ENCODE peak calls at places on chromosomes 4 and X, in seven cellular contexts. B is AG04450, E is heart left ventricle, O is Panc1, J is colonic mucosa, N is osteocyte, F is Peyer's patch. S is an unnamed sample.
A peak's percentile ranks its signal among the peaks of the same experiment; 100 is the strongest.

GRCh38 chr4:76744253-76744921 is 153.6 kb downstream of the SOWAHB start:
- DNase-seq in B (no peak), E (no peak), O (no peak), J (no peak), N (no peak), F (no peak), S (no peak)

GRCh38 chr4:38765391-38765790 is 17.4 kb downstream of the TLR10 start:
- DNase-seq in B (peak; percentile 29), E (no peak), O (no peak), J (no peak), N (no peak), F (no peak), S (no peak)

GRCh38 chr4:10182446-10183424 is 66.1 kb upstream of the WDR1 start:
- DNase-seq in B (no peak), E (no peak), O (no peak), J (no peak), N (no peak), F (no peak), S (no peak)

GRCh38 chr4:3703677-3704521 is 62.3 kb upstream of the ADRA2C start:
- DNase-seq in B (no peak), E (no peak), O (no peak), J (no peak), N (no peak), F (no peak), S (no peak)

GRCh38 chrX:21479695-21480280 is 105.6 kb downstream of the CNKSR2 start:
- DNase-seq in B (peak; percentile 11), E (no peak), O (peak; percentile 12), J (no peak), N (no peak), F (no peak), S (peak; percentile 16)

GRCh38 chr4:112416464-112416863 is 99.5 kb downstream of the NEUROG2 start:
- DNase-seq in B (no peak), E (no peak), O (no peak), J (no peak), N (no peak), F (no peak), S (no peak)

GRCh38 chr4:76738081-76738931 is 159.6 kb downstream of the SOWAHB start:
- DNase-seq in B (peak; percentile 87), E (no peak), O (no peak), J (no peak), N (no peak), F (no peak), S (peak; percentile 41)

GRCh38 chr4:120692964-120693363 is 229.6 kb downstream of the PRDM5 start:
- DNase-seq in B (peak; percentile 66), E (no peak), O (peak; percentile 50), J (peak; percentile 46), N (no peak), F (peak; percentile 51), S (no peak)

GRCh38 chr4:159178147-159178541 is 75.3 kb downstream of the RAPGEF2 start:
- DNase-seq in B (no peak), E (no peak), O (no peak), J (no peak), N (no peak), F (no peak), S (no peak)

GRCh38 chrX:150564838-150565237 is 3.6 kb upstream of the MTM1 start:
- DNase-seq in B (no peak), E (no peak), O (no peak), J (no peak), N (no peak), F (no peak), S (no peak)

GRCh38 chr4:48780867-48781219 is 764 bp upstream of the FRYL start:
- DNase-seq in B (no peak), E (peak; percentile 55), O (no peak), J (peak; percentile 71), N (no peak), F (peak; percentile 73), S (no peak)

GRCh38 chr4:2994917-2995316 is 31.5 kb downstream of the GRK4 start:
- DNase-seq in B (no peak), E (no peak), O (no peak), J (no peak), N (no peak), F (no peak), S (no peak)

GRCh38 chrX:133681416-133681815 is 266.1 kb upstream of the GPC4 start:
- DNase-seq in B (no peak), E (no peak), O (no peak), J (no peak), N (no peak), F (no peak), S (no peak)

GRCh38 chrX:20091499-20091898 is 25.2 kb downstream of the MAP7D2 start:
- DNase-seq in B (no peak), E (no peak), O (no peak), J (no peak), N (no peak), F (no peak), S (no peak)

GRCh38 chr4:8118531-8118930 is 40.1 kb downstream of the ABLIM2 start:
- DNase-seq in B (no peak), E (no peak), O (no peak), J (no peak), N (no peak), F (no peak), S (no peak)

GRCh38 chr4:95694411-95694810 is 145.5 kb upstream of the PDHA2 start:
- DNase-seq in B (no peak), E (no peak), O (no peak), J (no peak), N (no peak), F (no peak), S (no peak)

GRCh38 chr4:7767966-7768365 is 171.7 kb downstream of the AFAP1 start:
- DNase-seq in B (no peak), E (no peak), O (no peak), J (no peak), N (no peak), F (no peak), S (no peak)

GRCh38 chr4:152462047-152462446 is 73.8 kb downstream of the FBXW7 start:
- DNase-seq in B (no peak), E (no peak), O (no peak), J (no peak), N (no peak), F (peak; percentile 63), S (no peak)

GRCh38 chrX:110180176-110180927 is 137.5 kb downstream of the AMMECR1 start:
- DNase-seq in B (peak; percentile 38), E (peak; percentile 21), O (no peak), J (no peak), N (peak; percentile 67), F (no peak), S (no peak)

GRCh38 chr4:71266090-71266794 is 72.6 kb upstream of the SLC4A4 start:
- DNase-seq in B (peak; percentile 63), E (no peak), O (no peak), J (no peak), N (no peak), F (no peak), S (peak; percentile 27)

GRCh38 chr4:41334182-41334581 is 77.5 kb downstream of the UCHL1 start:
- DNase-seq in B (no peak), E (no peak), O (no peak), J (no peak), N (no peak), F (no peak), S (no peak)

GRCh38 chrX:49844622-49845021 is 15.5 kb downstream of the PAGE4 start:
- DNase-seq in B (no peak), E (no peak), O (no peak), J (no peak), N (no peak), F (no peak), S (no peak)

GRCh38 chrX:49846004-49846403 is 16.9 kb downstream of the PAGE4 start:
- DNase-seq in B (no peak), E (no peak), O (no peak), J (no peak), N (no peak), F (no peak), S (no peak)

GRCh38 chrX:49842603-49843002 is 13.5 kb downstream of the PAGE4 start:
- DNase-seq in B (no peak), E (no peak), O (no peak), J (no peak), N (no peak), F (no peak), S (no peak)

GRCh38 chrX:49838374-49838773 is 9.3 kb downstream of the PAGE4 start:
- DNase-seq in B (no peak), E (no peak), O (peak; percentile 12), J (peak; percentile 21), N (no peak), F (peak; percentile 49), S (peak; percentile 32)

DNA sequence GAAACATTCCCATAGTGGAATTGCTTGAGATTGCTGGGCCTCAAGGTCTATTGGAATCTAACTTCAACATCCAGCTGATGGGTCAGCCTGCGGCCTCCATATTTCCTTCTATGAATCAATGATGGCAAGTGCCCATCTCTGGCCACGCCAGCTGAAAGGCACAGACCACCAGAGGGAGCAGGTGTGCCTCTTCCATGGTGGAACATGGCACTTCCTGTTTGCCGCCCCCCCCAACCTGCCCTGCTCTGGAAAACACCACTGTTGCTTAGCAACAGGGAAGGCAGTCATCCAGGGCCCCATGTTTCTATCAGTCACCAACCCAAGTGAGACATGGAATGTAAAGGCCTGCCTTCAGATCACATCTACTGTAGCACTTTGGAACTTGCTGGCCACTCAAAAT is 11.6 kb downstream of the PAGE4 start:
- DNase-seq in B (no peak), E (peak; percentile 35), O (peak; percentile 12), J (peak; percentile 27), N (no peak), F (no peak), S (peak; percentile 32)
- TF ChIP-seq CTCF in B (peak; percentile 33), E (peak; percentile 24), O (peak; percentile 65), J (no peak), N (peak; percentile 41), F (peak; percentile 10), S (peak; percentile 28)

GRCh38 chrX:40411350-40412111 is 169.2 kb upstream of the ATP6AP2 start:
- DNase-seq in B (no peak), E (no peak), O (no peak), J (no peak), N (no peak), F (no peak), S (no peak)
- TF ChIP-seq CTCF in B (no peak), E (no peak), O (peak; percentile 18), J (no peak), N (no peak), F (no peak), S (no peak)

GRCh38 chr4:44425614-44426208 is 22.9 kb downstream of the KCTD8 start:
- DNase-seq in B (no peak), E (no peak), O (no peak), J (no peak), N (no peak), F (no peak), S (no peak)
- TF ChIP-seq CTCF in B (peak; percentile 36), E (no peak), O (peak; percentile 55), J (no peak), N (peak; percentile 46), F (no peak), S (peak; percentile 17)

GRCh38 chr4:170030121-170030520 is 3.9 kb upstream of the MFAP3L start:
- DNase-seq in B (no peak), E (no peak), O (no peak), J (no peak), N (no peak), F (no peak), S (no peak)

GRCh38 chr4:170025523-170026252 is 507 bp downstream of the MFAP3L start:
- DNase-seq in B (no peak), E (peak; percentile 24), O (no peak), J (peak; percentile 21), N (no peak), F (peak; percentile 47), S (no peak)

GRCh38 chr4:170027181-170027829 is 1.1 kb upstream of the MFAP3L start:
- DNase-seq in B (peak; percentile 94), E (peak; percentile 97), O (peak; percentile 36), J (peak; percentile 97), N (peak; percentile 97), F (peak; percentile 97), S (peak; percentile 91)

GRCh38 chr4:170022211-170022610 is 4.0 kb downstream of the MFAP3L start:
- DNase-seq in B (no peak), E (no peak), O (no peak), J (no peak), N (no peak), F (no peak), S (no peak)

GRCh38 chr4:170026253-170026991 is at the start of gene MFAP3L:
- DNase-seq in B (peak; percentile 63), E (peak; percentile 91), O (no peak), J (peak; percentile 85), N (peak; percentile 97), F (peak; percentile 93), S (peak; percentile 91)
- TF ChIP-seq CTCF in B (no peak), E (peak; percentile 9), O (peak; percentile 35), J (no peak), N (peak; percentile 19), F (peak; percentile 42), S (no peak)